ENCODE peak calls at places on chromosomes 16 and 17, in eight cellular contexts. One of them, this sample, is unnamed.

GRCh38 chr17:29722411-29723198 is 99.9 kb upstream of the CORO6 start:
- DNase-seq in stimulated activated CD4-positive, alpha-beta T cell treated with anti-CD3 and anti-CD28 coated beads, Interleukin-2, amount 100 ng/mL, for 24 hours: peak; percentile 33
- DNase-seq in GM12892: peak; percentile 31
- DNase-seq in A172: no peak
- DNase-seq in activated CD4-positive, alpha-beta T cell treated with anti-CD3 and anti-CD28 coated beads for 1 hour: no peak
- DNase-seq in anterior cingulate cortex: no peak
- DNase-seq in ascending aorta: peak; percentile 25
- DNase-seq in HEK293T: peak; percentile 6
- DNase-seq in this sample: no peak

GRCh38 chr17:6056104-6056503 is 14.1 kb upstream of the WSCD1 start:
- DNase-seq in stimulated activated CD4-positive, alpha-beta T cell treated with anti-CD3 and anti-CD28 coated beads, Interleukin-2, amount 100 ng/mL, for 24 hours: no peak
- DNase-seq in A172: no peak
- DNase-seq in ascending aorta: no peak
- DNase-seq in HEK293T: no peak
- DNase-seq in anterior cingulate cortex: no peak
- DNase-seq in GM12892: no peak
- DNase-seq in activated CD4-positive, alpha-beta T cell treated with anti-CD3 and anti-CD28 coated beads for 1 hour: no peak
- DNase-seq in this sample: no peak

GRCh38 chr16:82888616-82889015 is 261.8 kb downstream of the CDH13 start:
- DNase-seq in ascending aorta: no peak
- DNase-seq in anterior cingulate cortex: no peak
- DNase-seq in HEK293T: no peak
- DNase-seq in stimulated activated CD4-positive, alpha-beta T cell treated with anti-CD3 and anti-CD28 coated beads, Interleukin-2, amount 100 ng/mL, for 24 hours: no peak
- DNase-seq in GM12892: no peak
- DNase-seq in activated CD4-positive, alpha-beta T cell treated with anti-CD3 and anti-CD28 coated beads for 1 hour: no peak
- DNase-seq in A172: peak; percentile 9
- DNase-seq in this sample: no peak

GRCh38 chr17:38464251-38464722 is 36.0 kb downstream of the ARHGAP23 start:
- DNase-seq in A172: peak; percentile 90
- DNase-seq in activated CD4-positive, alpha-beta T cell treated with anti-CD3 and anti-CD28 coated beads for 1 hour: no peak
- DNase-seq in stimulated activated CD4-positive, alpha-beta T cell treated with anti-CD3 and anti-CD28 coated beads, Interleukin-2, amount 100 ng/mL, for 24 hours: no peak
- DNase-seq in HEK293T: peak; percentile 1
- DNase-seq in GM12892: peak; percentile 14
- DNase-seq in anterior cingulate cortex: peak; percentile 45
- DNase-seq in ascending aorta: peak; percentile 38
- DNase-seq in this sample: no peak

GRCh38 chr16:67400901-67401300 is 7.6 kb upstream of the TPPP3 start:
- DNase-seq in A172: no peak
- DNase-seq in activated CD4-positive, alpha-beta T cell treated with anti-CD3 and anti-CD28 coated beads for 1 hour: no peak
- DNase-seq in ascending aorta: no peak
- DNase-seq in GM12892: no peak
- DNase-seq in stimulated activated CD4-positive, alpha-beta T cell treated with anti-CD3 and anti-CD28 coated beads, Interleukin-2, amount 100 ng/mL, for 24 hours: no peak
- DNase-seq in anterior cingulate cortex: no peak
- DNase-seq in HEK293T: no peak
- DNase-seq in this sample: no peak

GRCh38 chr17:45123930-45124796 is 8.2 kb downstream of the PLCD3 start:
- DNase-seq in stimulated activated CD4-positive, alpha-beta T cell treated with anti-CD3 and anti-CD28 coated beads, Interleukin-2, amount 100 ng/mL, for 24 hours: no peak
- DNase-seq in HEK293T: no peak
- DNase-seq in A172: peak; percentile 99
- DNase-seq in anterior cingulate cortex: no peak
- DNase-seq in activated CD4-positive, alpha-beta T cell treated with anti-CD3 and anti-CD28 coated beads for 1 hour: no peak
- DNase-seq in ascending aorta: no peak
- DNase-seq in GM12892: no peak
- DNase-seq in this sample: no peak

GRCh38 chr17:17792551-17793377 is 44.0 kb downstream of the SREBF1 start:
- DNase-seq in HEK293T: no peak
- DNase-seq in anterior cingulate cortex: peak; percentile 33
- DNase-seq in stimulated activated CD4-positive, alpha-beta T cell treated with anti-CD3 and anti-CD28 coated beads, Interleukin-2, amount 100 ng/mL, for 24 hours: no peak
- DNase-seq in A172: peak; percentile 34
- DNase-seq in ascending aorta: no peak
- DNase-seq in activated CD4-positive, alpha-beta T cell treated with anti-CD3 and anti-CD28 coated beads for 1 hour: peak; percentile 27
- DNase-seq in GM12892: no peak
- DNase-seq in this sample: no peak

GRCh38 chr17:75891022-75891604 is 5.6 kb downstream of the TRIM65 start:
- DNase-seq in stimulated activated CD4-positive, alpha-beta T cell treated with anti-CD3 and anti-CD28 coated beads, Interleukin-2, amount 100 ng/mL, for 24 hours: no peak
- DNase-seq in ascending aorta: no peak
- DNase-seq in A172: no peak
- DNase-seq in activated CD4-positive, alpha-beta T cell treated with anti-CD3 and anti-CD28 coated beads for 1 hour: no peak
- DNase-seq in HEK293T: no peak
- DNase-seq in GM12892: no peak
- DNase-seq in anterior cingulate cortex: no peak
- DNase-seq in this sample: no peak

GRCh38 chr17:16939606-16940115 is 32.3 kb downstream of the TNFRSF13B start:
- DNase-seq in HEK293T: no peak
- DNase-seq in stimulated activated CD4-positive, alpha-beta T cell treated with anti-CD3 and anti-CD28 coated beads, Interleukin-2, amount 100 ng/mL, for 24 hours: no peak
- DNase-seq in GM12892: no peak
- DNase-seq in activated CD4-positive, alpha-beta T cell treated with anti-CD3 and anti-CD28 coated beads for 1 hour: no peak
- DNase-seq in anterior cingulate cortex: no peak
- DNase-seq in ascending aorta: no peak
- DNase-seq in A172: no peak
- DNase-seq in this sample: no peak

GRCh38 chr17:81959362-81960129 is 1.4 kb downstream of the NOTUM start:
- DNase-seq in ascending aorta: no peak
- DNase-seq in stimulated activated CD4-positive, alpha-beta T cell treated with anti-CD3 and anti-CD28 coated beads, Interleukin-2, amount 100 ng/mL, for 24 hours: peak; percentile 83
- DNase-seq in HEK293T: peak; percentile 67
- DNase-seq in activated CD4-positive, alpha-beta T cell treated with anti-CD3 and anti-CD28 coated beads for 1 hour: peak; percentile 75
- DNase-seq in anterior cingulate cortex: peak; percentile 62
- DNase-seq in A172: no peak
- DNase-seq in GM12892: peak; percentile 83
- DNase-seq in this sample: no peak

GRCh38 chr16:67979955-67980678 is at the start of gene DPEP3:
- DNase-seq in HEK293T: no peak
- DNase-seq in ascending aorta: no peak
- DNase-seq in GM12892: peak; percentile 30
- DNase-seq in activated CD4-positive, alpha-beta T cell treated with anti-CD3 and anti-CD28 coated beads for 1 hour: no peak
- DNase-seq in A172: no peak
- DNase-seq in stimulated activated CD4-positive, alpha-beta T cell treated with anti-CD3 and anti-CD28 coated beads, Interleukin-2, amount 100 ng/mL, for 24 hours: no peak
- DNase-seq in anterior cingulate cortex: no peak
- DNase-seq in this sample: no peak

GRCh38 chr16:13425840-13426239 is 494.1 kb upstream of the ERCC4 start:
- DNase-seq in activated CD4-positive, alpha-beta T cell treated with anti-CD3 and anti-CD28 coated beads for 1 hour: no peak
- DNase-seq in ascending aorta: no peak
- DNase-seq in A172: no peak
- DNase-seq in stimulated activated CD4-positive, alpha-beta T cell treated with anti-CD3 and anti-CD28 coated beads, Interleukin-2, amount 100 ng/mL, for 24 hours: no peak
- DNase-seq in anterior cingulate cortex: no peak
- DNase-seq in GM12892: no peak
- DNase-seq in HEK293T: no peak
- DNase-seq in this sample: no peak

GRCh38 chr17:66310528-66311148 is 8.2 kb downstream of the PRKCA start:
- DNase-seq in anterior cingulate cortex: no peak
- DNase-seq in ascending aorta: no peak
- DNase-seq in A172: no peak
- DNase-seq in activated CD4-positive, alpha-beta T cell treated with anti-CD3 and anti-CD28 coated beads for 1 hour: no peak
- DNase-seq in stimulated activated CD4-positive, alpha-beta T cell treated with anti-CD3 and anti-CD28 coated beads, Interleukin-2, amount 100 ng/mL, for 24 hours: peak; percentile 33
- DNase-seq in HEK293T: no peak
- DNase-seq in GM12892: no peak
- DNase-seq in this sample: no peak

GRCh38 chr16:10613771-10614485 is 33.5 kb upstream of the EMP2 start:
- DNase-seq in anterior cingulate cortex: no peak
- DNase-seq in HEK293T: no peak
- DNase-seq in ascending aorta: no peak
- DNase-seq in GM12892: no peak
- DNase-seq in stimulated activated CD4-positive, alpha-beta T cell treated with anti-CD3 and anti-CD28 coated beads, Interleukin-2, amount 100 ng/mL, for 24 hours: no peak
- DNase-seq in A172: no peak
- DNase-seq in activated CD4-positive, alpha-beta T cell treated with anti-CD3 and anti-CD28 coated beads for 1 hour: no peak
- DNase-seq in this sample: no peak